ENCODE peak calls at places on chromosomes 13 and 19, in eight cellular contexts. L, N, I, R, C, F, V and G are unnamed samples.

GRCh38 chr13:112619730-112620639 is 32.0 kb upstream of the TUBGCP3 start:
- DNase-seq in L (peak), N (no peak), I (peak), R (peak), C (no peak), F (no peak), V (no peak), G (no peak)

GRCh38 chr13:109783815-109784589 is 2.4 kb downstream of the IRS2 start:
- DNase-seq in L (no peak), N (no peak), I (no peak), R (no peak), C (no peak), F (no peak), V (no peak), G (no peak)

GRCh38 chr19:8259922-8260247 is 48.3 kb downstream of the CD320 start:
- DNase-seq in L (no peak), N (no peak), I (no peak), R (no peak), C (no peak), F (no peak), V (no peak), G (no peak)

GRCh38 chr13:112711528-112712265 is 21.9 kb downstream of the ATP11A start:
- DNase-seq in L (no peak), N (no peak), I (peak), R (peak), C (peak), F (no peak), V (no peak), G (peak)

GRCh38 chr13:52850396-52851152 is 2.1 kb upstream of the PCDH8 start:
- DNase-seq in L (peak), N (no peak), I (peak), R (peak), C (peak), F (peak), V (no peak), G (peak)

GRCh38 chr13:113666951-113667701 is at the start of gene GRK1:
- DNase-seq in L (peak), N (no peak), I (no peak), R (no peak), C (no peak), F (no peak), V (no peak), G (no peak)

GRCh38 chr19:55086730-55087541 is 11.3 kb downstream of the EPS8L1 start:
- DNase-seq in L (peak), N (no peak), I (peak), R (peak), C (peak), F (peak), V (peak), G (peak)

GRCh38 chr19:54162241-54162805 is 2.8 kb upstream of the LENG1 start:
- DNase-seq in L (peak), N (peak), I (peak), R (peak), C (peak), F (peak), V (peak), G (peak)

GRCh38 chr13:48235100-48235813 is 2.3 kb downstream of the ITM2B start:
- DNase-seq in L (peak), N (no peak), I (peak), R (peak), C (no peak), F (no peak), V (no peak), G (peak)

GRCh38 chr19:31232871-31233270 is 116.4 kb downstream of the TSHZ3 start:
- DNase-seq in L (no peak), N (no peak), I (peak), R (peak), C (no peak), F (no peak), V (no peak), G (peak)

GRCh38 chr19:4012092-4012974 is 4.8 kb downstream of the PIAS4 start:
- DNase-seq in L (no peak), N (no peak), I (no peak), R (no peak), C (no peak), F (no peak), V (no peak), G (no peak)

GRCh38 chr13:46572758-46573384 is 19.9 kb downstream of the LRCH1 start:
- DNase-seq in L (peak), N (no peak), I (no peak), R (no peak), C (no peak), F (no peak), V (no peak), G (no peak)

GRCh38 chr13:19759669-19760068 is 23.1 kb downstream of the PSPC1 start:
- DNase-seq in L (no peak), N (no peak), I (no peak), R (peak), C (no peak), F (no peak), V (no peak), G (no peak)

GRCh38 chr19:10009714-10010224 is 535 bp downstream of the COL5A3 start:
- DNase-seq in L (no peak), N (no peak), I (peak), R (no peak), C (no peak), F (no peak), V (no peak), G (peak)

GRCh38 chr13:49165798-49166752 is 54.1 kb upstream of the MLNR start:
- DNase-seq in L (no peak), N (no peak), I (peak), R (no peak), C (no peak), F (peak), V (no peak), G (no peak)

GRCh38 chr13:44293908-44294735 is 79.5 kb upstream of the SERP2 start:
- DNase-seq in L (no peak), N (no peak), I (peak), R (no peak), C (no peak), F (no peak), V (no peak), G (peak)

GRCh38 chr19:2476451-2477140 is 669 bp downstream of the GADD45B start:
- DNase-seq in L (no peak), N (no peak), I (peak), R (peak), C (no peak), F (no peak), V (peak), G (peak)

GRCh38 chr13:106036870-106037269 is 498.6 kb downstream of the EFNB2 start:
- DNase-seq in L (peak), N (no peak), I (no peak), R (peak), C (no peak), F (no peak), V (no peak), G (no peak)

GRCh38 chr19:17209126-17210036 is 5.8 kb upstream of the USE1 start:
- DNase-seq in L (peak), N (peak), I (peak), R (peak), C (no peak), F (no peak), V (no peak), G (no peak)

GRCh38 chr13:111486801-111487200 is 166.4 kb downstream of the TEX29 start:
- DNase-seq in L (no peak), N (no peak), I (no peak), R (no peak), C (no peak), F (no peak), V (no peak), G (no peak)

GRCh38 chr13:57665471-57665870 is 33.9 kb downstream of the PCDH17 start:
- DNase-seq in L (no peak), N (no peak), I (peak), R (no peak), C (no peak), F (no peak), V (no peak), G (no peak)